ENCODE peak calls at places on chromosomes 6 and 20, in five cellular contexts. One of them, this sample, is unnamed.

GRCh38 chr6:61887425-61887824 is 398.6 kb downstream of the KHDRBS2 start:
- DNase-seq in HTR-8/SVneo: no peak
- DNase-seq in BJ: no peak
- DNase-seq in NCI-H1092: no peak
- DNase-seq in activated naive CD8-positive, alpha-beta T cell treated with anti-CD3 and anti-CD28 coated beads, Interleukin-2, amount 50 U/mL, for 24 hours: no peak
- DNase-seq in this sample: no peak

GRCh38 chr6:390914-391558 is 516 bp upstream of the IRF4 start:
- DNase-seq in HTR-8/SVneo: no peak
- DNase-seq in BJ: peak
- DNase-seq in NCI-H1092: no peak
- DNase-seq in activated naive CD8-positive, alpha-beta T cell treated with anti-CD3 and anti-CD28 coated beads, Interleukin-2, amount 50 U/mL, for 24 hours: peak
- DNase-seq in this sample: no peak

GRCh38 chr6:134253681-134254080 is 64.2 kb downstream of the SGK1 start:
- DNase-seq in HTR-8/SVneo: no peak
- DNase-seq in BJ: peak
- DNase-seq in NCI-H1092: no peak
- DNase-seq in activated naive CD8-positive, alpha-beta T cell treated with anti-CD3 and anti-CD28 coated beads, Interleukin-2, amount 50 U/mL, for 24 hours: no peak
- DNase-seq in this sample: peak

GRCh38 chr6:69069881-69070280 is 434.8 kb downstream of the ADGRB3 start:
- DNase-seq in HTR-8/SVneo: no peak
- DNase-seq in BJ: no peak
- DNase-seq in NCI-H1092: no peak
- DNase-seq in activated naive CD8-positive, alpha-beta T cell treated with anti-CD3 and anti-CD28 coated beads, Interleukin-2, amount 50 U/mL, for 24 hours: no peak
- DNase-seq in this sample: no peak

GRCh38 chr20:12358655-12359009 is 440.9 kb downstream of the BTBD3 start:
- DNase-seq in HTR-8/SVneo: no peak
- DNase-seq in BJ: no peak
- DNase-seq in NCI-H1092: no peak
- DNase-seq in activated naive CD8-positive, alpha-beta T cell treated with anti-CD3 and anti-CD28 coated beads, Interleukin-2, amount 50 U/mL, for 24 hours: no peak
- DNase-seq in this sample: no peak

GRCh38 chr6:136586295-136586694 is 36.1 kb upstream of the MAP7 start:
- DNase-seq in HTR-8/SVneo: no peak
- DNase-seq in BJ: no peak
- DNase-seq in NCI-H1092: no peak
- DNase-seq in activated naive CD8-positive, alpha-beta T cell treated with anti-CD3 and anti-CD28 coated beads, Interleukin-2, amount 50 U/mL, for 24 hours: no peak
- DNase-seq in this sample: peak

GRCh38 chr6:157075549-157076426 is 247.5 kb downstream of the TMEM242 start:
- DNase-seq in HTR-8/SVneo: no peak
- DNase-seq in BJ: no peak
- DNase-seq in NCI-H1092: no peak
- DNase-seq in activated naive CD8-positive, alpha-beta T cell treated with anti-CD3 and anti-CD28 coated beads, Interleukin-2, amount 50 U/mL, for 24 hours: peak
- DNase-seq in this sample: no peak

GRCh38 chr6:44034391-44034861 is 92.8 kb downstream of the MRPL14 start:
- DNase-seq in HTR-8/SVneo: no peak
- DNase-seq in BJ: no peak
- DNase-seq in NCI-H1092: no peak
- DNase-seq in activated naive CD8-positive, alpha-beta T cell treated with anti-CD3 and anti-CD28 coated beads, Interleukin-2, amount 50 U/mL, for 24 hours: no peak
- DNase-seq in this sample: no peak

GRCh38 chr6:148235446-148235845 is 107.2 kb upstream of the SASH1 start:
- DNase-seq in HTR-8/SVneo: no peak
- DNase-seq in BJ: no peak
- DNase-seq in NCI-H1092: no peak
- DNase-seq in activated naive CD8-positive, alpha-beta T cell treated with anti-CD3 and anti-CD28 coated beads, Interleukin-2, amount 50 U/mL, for 24 hours: no peak
- DNase-seq in this sample: no peak

GRCh38 chr6:44462797-44463770 is 75.6 kb downstream of the CDC5L start:
- DNase-seq in HTR-8/SVneo: no peak
- DNase-seq in BJ: no peak
- DNase-seq in NCI-H1092: no peak
- DNase-seq in activated naive CD8-positive, alpha-beta T cell treated with anti-CD3 and anti-CD28 coated beads, Interleukin-2, amount 50 U/mL, for 24 hours: no peak
- DNase-seq in this sample: no peak

GRCh38 chr6:170276369-170277057 is 14.4 kb downstream of the DLL1 start:
- DNase-seq in HTR-8/SVneo: no peak
- DNase-seq in BJ: no peak
- DNase-seq in NCI-H1092: no peak
- DNase-seq in activated naive CD8-positive, alpha-beta T cell treated with anti-CD3 and anti-CD28 coated beads, Interleukin-2, amount 50 U/mL, for 24 hours: no peak
- DNase-seq in this sample: no peak

GRCh38 chr6:41594326-41594725 is 43.9 kb upstream of the MDFI start:
- DNase-seq in HTR-8/SVneo: no peak
- DNase-seq in BJ: peak
- DNase-seq in NCI-H1092: no peak
- DNase-seq in activated naive CD8-positive, alpha-beta T cell treated with anti-CD3 and anti-CD28 coated beads, Interleukin-2, amount 50 U/mL, for 24 hours: no peak
- DNase-seq in this sample: peak

GRCh38 chr20:40524071-40524470 is 165.0 kb downstream of the MAFB start:
- DNase-seq in HTR-8/SVneo: no peak
- DNase-seq in BJ: no peak
- DNase-seq in NCI-H1092: no peak
- DNase-seq in activated naive CD8-positive, alpha-beta T cell treated with anti-CD3 and anti-CD28 coated beads, Interleukin-2, amount 50 U/mL, for 24 hours: no peak
- DNase-seq in this sample: no peak

GRCh38 chr20:2538356-2538755 is 2.0 kb downstream of the TMC2 start:
- DNase-seq in HTR-8/SVneo: no peak
- DNase-seq in BJ: no peak
- DNase-seq in NCI-H1092: no peak
- DNase-seq in activated naive CD8-positive, alpha-beta T cell treated with anti-CD3 and anti-CD28 coated beads, Interleukin-2, amount 50 U/mL, for 24 hours: no peak
- DNase-seq in this sample: no peak

GRCh38 chr20:50380697-50381040 is 129.5 kb upstream of the PTPN1 start:
- DNase-seq in HTR-8/SVneo: peak
- DNase-seq in BJ: no peak
- DNase-seq in NCI-H1092: peak
- DNase-seq in activated naive CD8-positive, alpha-beta T cell treated with anti-CD3 and anti-CD28 coated beads, Interleukin-2, amount 50 U/mL, for 24 hours: no peak
- DNase-seq in this sample: no peak

GRCh38 chr6:31111712-31112111 is 663 bp downstream of the C6orf15 start:
- DNase-seq in HTR-8/SVneo: no peak
- DNase-seq in BJ: no peak
- DNase-seq in NCI-H1092: no peak
- DNase-seq in activated naive CD8-positive, alpha-beta T cell treated with anti-CD3 and anti-CD28 coated beads, Interleukin-2, amount 50 U/mL, for 24 hours: no peak
- DNase-seq in this sample: no peak

GRCh38 chr6:22921831-22922230 is 352.5 kb downstream of the HDGFL1 start:
- DNase-seq in HTR-8/SVneo: no peak
- DNase-seq in BJ: no peak
- DNase-seq in NCI-H1092: no peak
- DNase-seq in activated naive CD8-positive, alpha-beta T cell treated with anti-CD3 and anti-CD28 coated beads, Interleukin-2, amount 50 U/mL, for 24 hours: no peak
- DNase-seq in this sample: no peak

GRCh38 chr20:38275815-38276550 is 15.4 kb upstream of the KIAA1755 start:
- DNase-seq in HTR-8/SVneo: no peak
- DNase-seq in BJ: peak
- DNase-seq in NCI-H1092: no peak
- DNase-seq in activated naive CD8-positive, alpha-beta T cell treated with anti-CD3 and anti-CD28 coated beads, Interleukin-2, amount 50 U/mL, for 24 hours: no peak
- DNase-seq in this sample: peak

GRCh38 chr6:44263357-44264100 is 1.8 kb downstream of the NFKBIE start:
- DNase-seq in HTR-8/SVneo: no peak
- DNase-seq in BJ: no peak
- DNase-seq in NCI-H1092: no peak
- DNase-seq in activated naive CD8-positive, alpha-beta T cell treated with anti-CD3 and anti-CD28 coated beads, Interleukin-2, amount 50 U/mL, for 24 hours: peak
- DNase-seq in this sample: no peak

GRCh38 chr6:80771941-80772340 is 665.5 kb downstream of the BCKDHB start:
- DNase-seq in HTR-8/SVneo: no peak
- DNase-seq in BJ: no peak
- DNase-seq in NCI-H1092: no peak
- DNase-seq in activated naive CD8-positive, alpha-beta T cell treated with anti-CD3 and anti-CD28 coated beads, Interleukin-2, amount 50 U/mL, for 24 hours: no peak
- DNase-seq in this sample: no peak

GRCh38 chr6:142756215-142756630 is 188.8 kb downstream of the HIVEP2 start:
- DNase-seq in HTR-8/SVneo: peak
- DNase-seq in BJ: peak
- DNase-seq in NCI-H1092: no peak
- DNase-seq in activated naive CD8-positive, alpha-beta T cell treated with anti-CD3 and anti-CD28 coated beads, Interleukin-2, amount 50 U/mL, for 24 hours: no peak
- DNase-seq in this sample: peak

GRCh38 chr20:50415516-50416268 is 94.5 kb upstream of the PTPN1 start:
- DNase-seq in HTR-8/SVneo: no peak
- DNase-seq in BJ: peak
- DNase-seq in NCI-H1092: no peak
- DNase-seq in activated naive CD8-positive, alpha-beta T cell treated with anti-CD3 and anti-CD28 coated beads, Interleukin-2, amount 50 U/mL, for 24 hours: no peak
- DNase-seq in this sample: peak

GRCh38 chr6:143000771-143001170 is 55.8 kb upstream of the HIVEP2 start:
- DNase-seq in HTR-8/SVneo: no peak
- DNase-seq in BJ: no peak
- DNase-seq in NCI-H1092: no peak
- DNase-seq in activated naive CD8-positive, alpha-beta T cell treated with anti-CD3 and anti-CD28 coated beads, Interleukin-2, amount 50 U/mL, for 24 hours: no peak
- DNase-seq in this sample: no peak

GRCh38 chr6:130202782-130203181 is 20.0 kb downstream of the SAMD3 start:
- DNase-seq in HTR-8/SVneo: no peak
- DNase-seq in BJ: no peak
- DNase-seq in NCI-H1092: no peak
- DNase-seq in activated naive CD8-positive, alpha-beta T cell treated with anti-CD3 and anti-CD28 coated beads, Interleukin-2, amount 50 U/mL, for 24 hours: no peak
- DNase-seq in this sample: no peak

GRCh38 chr6:46305833-46306232 is 135.1 kb upstream of the ENPP5 start:
- DNase-seq in HTR-8/SVneo: no peak
- DNase-seq in BJ: no peak
- DNase-seq in NCI-H1092: no peak
- DNase-seq in activated naive CD8-positive, alpha-beta T cell treated with anti-CD3 and anti-CD28 coated beads, Interleukin-2, amount 50 U/mL, for 24 hours: no peak
- DNase-seq in this sample: no peak

GRCh38 chr6:39899540-39900295 is 34.5 kb downstream of the MOCS1 start:
- DNase-seq in HTR-8/SVneo: no peak
- DNase-seq in BJ: no peak
- DNase-seq in NCI-H1092: no peak
- DNase-seq in activated naive CD8-positive, alpha-beta T cell treated with anti-CD3 and anti-CD28 coated beads, Interleukin-2, amount 50 U/mL, for 24 hours: no peak
- DNase-seq in this sample: peak

GRCh38 chr6:42251500-42251899 is 33.8 kb upstream of the MRPS10 start:
- DNase-seq in HTR-8/SVneo: no peak
- DNase-seq in BJ: peak
- DNase-seq in NCI-H1092: no peak
- DNase-seq in activated naive CD8-positive, alpha-beta T cell treated with anti-CD3 and anti-CD28 coated beads, Interleukin-2, amount 50 U/mL, for 24 hours: no peak
- DNase-seq in this sample: peak

GRCh38 chr20:15700147-15700765 is 873.0 kb downstream of the KIF16B start:
- DNase-seq in HTR-8/SVneo: no peak
- DNase-seq in BJ: no peak
- DNase-seq in NCI-H1092: no peak
- DNase-seq in activated naive CD8-positive, alpha-beta T cell treated with anti-CD3 and anti-CD28 coated beads, Interleukin-2, amount 50 U/mL, for 24 hours: no peak
- DNase-seq in this sample: no peak

GRCh38 chr6:142378138-142378875 is 76.5 kb downstream of the ADGRG6 start:
- DNase-seq in HTR-8/SVneo: peak
- DNase-seq in BJ: no peak
- DNase-seq in NCI-H1092: no peak
- DNase-seq in activated naive CD8-positive, alpha-beta T cell treated with anti-CD3 and anti-CD28 coated beads, Interleukin-2, amount 50 U/mL, for 24 hours: no peak
- DNase-seq in this sample: peak

GRCh38 chr6:116268589-116269293 is 11.0 kb downstream of the TSPYL1 start:
- DNase-seq in HTR-8/SVneo: peak
- DNase-seq in BJ: peak
- DNase-seq in NCI-H1092: peak
- DNase-seq in activated naive CD8-positive, alpha-beta T cell treated with anti-CD3 and anti-CD28 coated beads, Interleukin-2, amount 50 U/mL, for 24 hours: no peak
- DNase-seq in this sample: peak

GRCh38 chr20:61015602-61016001 is 236.5 kb upstream of the CDH4 start:
- DNase-seq in HTR-8/SVneo: no peak
- DNase-seq in BJ: no peak
- DNase-seq in NCI-H1092: no peak
- DNase-seq in activated naive CD8-positive, alpha-beta T cell treated with anti-CD3 and anti-CD28 coated beads, Interleukin-2, amount 50 U/mL, for 24 hours: no peak
- DNase-seq in this sample: no peak

GRCh38 chr6:14021449-14021848 is 96.1 kb upstream of the CD83 start:
- DNase-seq in HTR-8/SVneo: no peak
- DNase-seq in BJ: no peak
- DNase-seq in NCI-H1092: no peak
- DNase-seq in activated naive CD8-positive, alpha-beta T cell treated with anti-CD3 and anti-CD28 coated beads, Interleukin-2, amount 50 U/mL, for 24 hours: no peak
- DNase-seq in this sample: no peak

GRCh38 chr6:170096191-170096802 is 194.6 kb downstream of the DLL1 start:
- DNase-seq in HTR-8/SVneo: no peak
- DNase-seq in BJ: no peak
- DNase-seq in NCI-H1092: no peak
- DNase-seq in activated naive CD8-positive, alpha-beta T cell treated with anti-CD3 and anti-CD28 coated beads, Interleukin-2, amount 50 U/mL, for 24 hours: no peak
- DNase-seq in this sample: no peak

GRCh38 chr6:114121913-114122662 is 151.1 kb upstream of the HDAC2 start:
- DNase-seq in HTR-8/SVneo: peak
- DNase-seq in BJ: no peak
- DNase-seq in NCI-H1092: no peak
- DNase-seq in activated naive CD8-positive, alpha-beta T cell treated with anti-CD3 and anti-CD28 coated beads, Interleukin-2, amount 50 U/mL, for 24 hours: no peak
- DNase-seq in this sample: no peak

GRCh38 chr6:143536461-143536865 is 24.9 kb upstream of the FUCA2 start:
- DNase-seq in HTR-8/SVneo: peak
- DNase-seq in BJ: no peak
- DNase-seq in NCI-H1092: no peak
- DNase-seq in activated naive CD8-positive, alpha-beta T cell treated with anti-CD3 and anti-CD28 coated beads, Interleukin-2, amount 50 U/mL, for 24 hours: peak
- DNase-seq in this sample: no peak

GRCh38 chr6:7137335-7138106 is 29.8 kb downstream of the RREB1 start:
- DNase-seq in HTR-8/SVneo: peak
- DNase-seq in BJ: no peak
- DNase-seq in NCI-H1092: peak
- DNase-seq in activated naive CD8-positive, alpha-beta T cell treated with anti-CD3 and anti-CD28 coated beads, Interleukin-2, amount 50 U/mL, for 24 hours: peak
- DNase-seq in this sample: no peak

GRCh38 chr6:113122060-113122459 is 735.1 kb upstream of the MARCKS start:
- DNase-seq in HTR-8/SVneo: peak
- DNase-seq in BJ: peak
- DNase-seq in NCI-H1092: no peak
- DNase-seq in activated naive CD8-positive, alpha-beta T cell treated with anti-CD3 and anti-CD28 coated beads, Interleukin-2, amount 50 U/mL, for 24 hours: no peak
- DNase-seq in this sample: peak

GRCh38 chr20:48026981-48027592 is 241.8 kb upstream of the SULF2 start:
- DNase-seq in HTR-8/SVneo: no peak
- DNase-seq in BJ: no peak
- DNase-seq in NCI-H1092: peak
- DNase-seq in activated naive CD8-positive, alpha-beta T cell treated with anti-CD3 and anti-CD28 coated beads, Interleukin-2, amount 50 U/mL, for 24 hours: no peak
- DNase-seq in this sample: no peak

GRCh38 chr6:79399499-79399898 is 137.7 kb downstream of the LCA5 start:
- DNase-seq in HTR-8/SVneo: no peak
- DNase-seq in BJ: no peak
- DNase-seq in NCI-H1092: no peak
- DNase-seq in activated naive CD8-positive, alpha-beta T cell treated with anti-CD3 and anti-CD28 coated beads, Interleukin-2, amount 50 U/mL, for 24 hours: no peak
- DNase-seq in this sample: no peak

This sample was measured in AG09309.